ENCODE peak calls at places on chromosome 9, in seven cellular contexts. One of them, this sample, is unnamed.

GRCh38 chr9:103068666-103069207 is 73.6 kb downstream of the CYLC2 start:
- DNase-seq in prostate gland: no peak
- DNase-seq in sigmoid colon: no peak
- DNase-seq in breast epithelium: no peak
- DNase-seq in HCT116: no peak
- DNase-seq in HepG2: no peak
- DNase-seq in stomach: no peak
- DNase-seq in this sample: no peak

GRCh38 chr9:31715250-31715649 is 669.2 kb upstream of the ACO1 start:
- DNase-seq in sigmoid colon: no peak
- DNase-seq in breast epithelium: no peak
- DNase-seq in stomach: peak
- DNase-seq in HepG2: no peak
- DNase-seq in prostate gland: no peak
- DNase-seq in HCT116: no peak
- DNase-seq in this sample: no peak

GRCh38 chr9:83034587-83034986 is 28.4 kb downstream of the RASEF start:
- DNase-seq in stomach: no peak
- DNase-seq in HepG2: no peak
- DNase-seq in prostate gland: no peak
- DNase-seq in breast epithelium: no peak
- DNase-seq in sigmoid colon: no peak
- DNase-seq in HCT116: no peak
- DNase-seq in this sample: no peak

GRCh38 chr9:127536499-127536898 is 75.6 kb upstream of the STXBP1 start:
- DNase-seq in prostate gland: no peak
- DNase-seq in sigmoid colon: no peak
- DNase-seq in stomach: no peak
- DNase-seq in HCT116: no peak
- DNase-seq in breast epithelium: no peak
- DNase-seq in HepG2: no peak
- DNase-seq in this sample: no peak

GRCh38 chr9:72586388-72587160 is 65.2 kb downstream of the TMC1 start:
- DNase-seq in prostate gland: no peak
- DNase-seq in HepG2: no peak
- DNase-seq in sigmoid colon: no peak
- DNase-seq in breast epithelium: no peak
- DNase-seq in HCT116: no peak
- DNase-seq in stomach: no peak
- DNase-seq in this sample: no peak

GRCh38 chr9:111897831-111898144 is 1.2 kb downstream of the UGCG start:
- DNase-seq in prostate gland: no peak
- DNase-seq in HCT116: peak
- DNase-seq in sigmoid colon: no peak
- DNase-seq in HepG2: no peak
- DNase-seq in stomach: no peak
- DNase-seq in breast epithelium: no peak
- DNase-seq in this sample: no peak

GRCh38 chr9:116075191-116075590 is 78.4 kb upstream of the PAPPA start:
- DNase-seq in prostate gland: no peak
- DNase-seq in breast epithelium: no peak
- DNase-seq in HCT116: no peak
- DNase-seq in stomach: no peak
- DNase-seq in sigmoid colon: no peak
- DNase-seq in HepG2: no peak
- DNase-seq in this sample: no peak

GRCh38 chr9:127578952-127579853 is 32.9 kb upstream of the STXBP1 start:
- DNase-seq in HepG2: peak
- DNase-seq in sigmoid colon: peak
- DNase-seq in stomach: peak
- DNase-seq in breast epithelium: peak
- DNase-seq in prostate gland: peak
- DNase-seq in HCT116: peak
- DNase-seq in this sample: peak

GRCh38 chr9:93061791-93062299 is 3.3 kb downstream of the SUSD3 start:
- DNase-seq in prostate gland: no peak
- DNase-seq in HCT116: no peak
- DNase-seq in HepG2: peak
- DNase-seq in stomach: peak
- DNase-seq in sigmoid colon: no peak
- DNase-seq in breast epithelium: no peak
- DNase-seq in this sample: no peak

GRCh38 chr9:72154468-72155281 is 5.4 kb downstream of the GDA start:
- DNase-seq in sigmoid colon: no peak
- DNase-seq in HCT116: no peak
- DNase-seq in stomach: peak
- DNase-seq in breast epithelium: no peak
- DNase-seq in HepG2: peak
- DNase-seq in prostate gland: no peak
- DNase-seq in this sample: no peak

GRCh38 chr9:98580956-98581355 is 127.8 kb downstream of the GABBR2 start:
- DNase-seq in breast epithelium: no peak
- DNase-seq in sigmoid colon: no peak
- DNase-seq in HCT116: no peak
- DNase-seq in HepG2: no peak
- DNase-seq in stomach: no peak
- DNase-seq in prostate gland: no peak
- DNase-seq in this sample: no peak
- TF ChIP-seq POLR2A in breast epithelium: no peak
- TF ChIP-seq POLR2A in sigmoid colon: no peak
- TF ChIP-seq POLR2A in HCT116: no peak
- TF ChIP-seq POLR2A in HepG2: no peak
- TF ChIP-seq POLR2A in stomach: no peak
- TF ChIP-seq POLR2A in prostate gland: no peak
- TF ChIP-seq POLR2A in this sample: no peak

GRCh38 chr9:94745806-94746540 is 19.5 kb downstream of the AOPEP start:
- DNase-seq in HepG2: no peak
- DNase-seq in stomach: no peak
- DNase-seq in sigmoid colon: no peak
- DNase-seq in prostate gland: no peak
- DNase-seq in breast epithelium: no peak
- DNase-seq in HCT116: no peak
- DNase-seq in this sample: no peak
- H3K27ac ChIP-seq in HepG2: peak
- H3K27ac ChIP-seq in stomach: no peak
- H3K27ac ChIP-seq in sigmoid colon: no peak
- H3K27ac ChIP-seq in prostate gland: no peak
- H3K27ac ChIP-seq in breast epithelium: no peak
- H3K27ac ChIP-seq in HCT116: no peak
- H3K27ac ChIP-seq in this sample: no peak

GRCh38 chr9:114385412-114386181 is 2.2 kb downstream of the AKNA start:
- DNase-seq in sigmoid colon: peak
- DNase-seq in breast epithelium: peak
- DNase-seq in HCT116: peak
- DNase-seq in prostate gland: peak
- DNase-seq in HepG2: peak
- DNase-seq in stomach: peak
- DNase-seq in this sample: peak
- TF ChIP-seq POLR2AphosphoS5 in sigmoid colon: peak
- TF ChIP-seq POLR2AphosphoS5 in breast epithelium: no peak
- TF ChIP-seq POLR2AphosphoS5 in HCT116: no peak
- TF ChIP-seq POLR2AphosphoS5 in prostate gland: peak
- TF ChIP-seq POLR2AphosphoS5 in HepG2: no peak
- TF ChIP-seq POLR2AphosphoS5 in stomach: peak
- TF ChIP-seq POLR2AphosphoS5 in this sample: no peak

GRCh38 chr9:136686794-136687711 is at the start of gene AGPAT2:
- DNase-seq in prostate gland: peak
- DNase-seq in stomach: peak
- DNase-seq in HepG2: no peak
- DNase-seq in HCT116: peak
- DNase-seq in sigmoid colon: peak
- DNase-seq in breast epithelium: peak
- DNase-seq in this sample: peak
- TF ChIP-seq POLR2A in prostate gland: peak
- TF ChIP-seq POLR2A in stomach: no peak
- TF ChIP-seq POLR2A in HepG2: no peak
- TF ChIP-seq POLR2A in HCT116: peak
- TF ChIP-seq POLR2A in sigmoid colon: no peak
- TF ChIP-seq POLR2A in breast epithelium: no peak
- TF ChIP-seq POLR2A in this sample: peak

DNA sequence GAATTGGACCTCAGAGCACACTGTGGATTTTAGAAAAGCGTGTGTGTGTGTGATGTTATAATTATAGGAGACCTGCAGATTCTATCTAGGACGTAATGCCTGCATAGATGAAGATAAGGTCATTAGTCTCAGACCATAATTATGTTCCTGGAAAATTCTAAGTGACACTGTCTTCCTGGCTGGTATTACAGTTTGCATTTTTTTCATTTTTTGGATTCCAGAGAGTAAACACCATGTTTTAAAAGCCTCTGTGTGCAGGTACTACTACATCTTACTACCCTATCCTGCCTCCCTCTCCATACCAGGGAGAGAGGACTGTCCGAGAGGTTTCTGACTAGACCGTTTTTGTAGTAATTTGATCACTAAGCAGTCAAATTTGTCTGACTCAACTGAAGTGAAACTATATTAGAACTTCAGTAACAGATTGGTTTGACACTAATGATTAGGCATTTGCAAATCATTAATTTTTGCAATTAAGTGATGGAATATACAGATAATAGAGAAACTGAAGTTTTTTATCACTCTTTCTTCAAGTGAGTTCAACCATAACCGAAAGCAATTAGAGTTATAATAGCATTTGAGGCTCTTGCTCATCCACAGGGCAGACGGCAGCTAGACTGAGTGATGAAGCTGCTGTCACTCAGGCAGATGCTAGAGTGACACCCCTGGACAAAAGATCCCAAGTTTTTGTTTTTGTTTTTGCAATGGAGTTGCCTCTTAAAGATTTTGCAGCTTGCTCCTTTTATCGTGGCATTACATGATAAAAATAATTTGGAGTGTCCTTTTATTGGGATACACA is 44.2 kb downstream of the SMARCA2 start:
- DNase-seq in sigmoid colon: no peak
- DNase-seq in breast epithelium: no peak
- DNase-seq in HepG2: no peak
- DNase-seq in stomach: no peak
- DNase-seq in HCT116: no peak
- DNase-seq in prostate gland: no peak
- DNase-seq in this sample: no peak
- H3K27ac ChIP-seq in sigmoid colon: no peak
- H3K27ac ChIP-seq in breast epithelium: no peak
- H3K27ac ChIP-seq in HepG2: no peak
- H3K27ac ChIP-seq in stomach: no peak
- H3K27ac ChIP-seq in HCT116: no peak
- H3K27ac ChIP-seq in prostate gland: no peak
- H3K27ac ChIP-seq in this sample: no peak

GRCh38 chr9:120893917-120894316 is 16.9 kb upstream of the PHF19 start:
- DNase-seq in stomach: no peak
- DNase-seq in breast epithelium: no peak
- DNase-seq in HCT116: no peak
- DNase-seq in sigmoid colon: no peak
- DNase-seq in prostate gland: no peak
- DNase-seq in HepG2: no peak
- DNase-seq in this sample: no peak
- TF ChIP-seq POLR2AphosphoS5 in stomach: no peak
- TF ChIP-seq POLR2AphosphoS5 in breast epithelium: no peak
- TF ChIP-seq POLR2AphosphoS5 in HCT116: no peak
- TF ChIP-seq POLR2AphosphoS5 in sigmoid colon: no peak
- TF ChIP-seq POLR2AphosphoS5 in prostate gland: no peak
- TF ChIP-seq POLR2AphosphoS5 in HepG2: no peak
- TF ChIP-seq POLR2AphosphoS5 in this sample: no peak

DNA sequence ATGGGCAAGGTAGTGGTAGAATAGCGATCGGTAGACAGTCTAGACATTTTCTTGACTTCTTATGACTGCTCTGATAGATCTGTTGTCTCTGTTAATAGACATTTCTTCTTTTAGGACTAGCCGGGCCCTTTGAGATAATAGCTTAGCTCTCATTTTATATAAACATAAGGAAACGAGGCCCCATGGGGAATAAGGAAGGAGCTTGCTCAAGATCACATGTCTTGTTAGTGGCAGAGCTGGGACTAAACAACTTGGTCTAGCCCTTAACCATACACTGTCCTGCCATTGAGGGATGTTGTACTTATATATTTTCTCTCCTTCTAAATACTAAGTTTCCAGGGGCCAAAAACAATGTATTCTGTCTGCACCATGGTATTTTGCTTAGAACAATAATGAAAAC is 140.0 kb downstream of the GCNT1 start:
- DNase-seq in stomach: no peak
- DNase-seq in sigmoid colon: no peak
- DNase-seq in HCT116: no peak
- DNase-seq in breast epithelium: no peak
- DNase-seq in prostate gland: no peak
- DNase-seq in HepG2: no peak
- DNase-seq in this sample: no peak
- TF ChIP-seq POLR2A in stomach: no peak
- TF ChIP-seq POLR2A in sigmoid colon: no peak
- TF ChIP-seq POLR2A in HCT116: no peak
- TF ChIP-seq POLR2A in breast epithelium: no peak
- TF ChIP-seq POLR2A in prostate gland: no peak
- TF ChIP-seq POLR2A in HepG2: no peak
- TF ChIP-seq POLR2A in this sample: no peak

This sample was measured in suprapubic skin.